ENCODE peak calls at places on chromosomes 5 and 9, in six cellular contexts. F is HCT116, N is SK-N-SH, K is GM12878, M is K562, J is H1. T is an unnamed sample.

GRCh38 chr9:18985464-18985951 is 47.5 kb downstream of the SAXO1 start:
- DNase-seq in F (no peak), N (no peak), K (no peak), M (no peak), J (no peak), T (no peak)

GRCh38 chr5:172806897-172807672 is 27.0 kb upstream of the ERGIC1 start:
- DNase-seq in F (peak; percentile 76), N (no peak), K (peak; percentile 81), M (peak; percentile 97), J (peak; percentile 67), T (no peak)

GRCh38 chr5:88833371-88834107 is 49.4 kb downstream of the MEF2C start:
- DNase-seq in F (no peak), N (no peak), K (no peak), M (no peak), J (no peak), T (no peak)

GRCh38 chr5:74643160-74643562 is 2.6 kb upstream of the ENC1 start:
- DNase-seq in F (peak; percentile 48), N (no peak), K (no peak), M (peak; percentile 34), J (no peak), T (no peak)

GRCh38 chr9:128550226-128550625 is 2.2 kb upstream of the SPTAN1 start:
- DNase-seq in F (no peak), N (no peak), K (no peak), M (no peak), J (no peak), T (no peak)

GRCh38 chr5:171630047-171630669 is 155.5 kb upstream of the SMIM23 start:
- DNase-seq in F (peak; percentile 41), N (peak; percentile 91), K (no peak), M (peak; percentile 58), J (peak; percentile 82), T (no peak)

GRCh38 chr5:32076699-32077695 is 97.1 kb downstream of the GOLPH3 start:
- DNase-seq in F (peak; percentile 34), N (peak; percentile 61), K (peak; percentile 15), M (peak; percentile 64), J (no peak), T (no peak)

GRCh38 chr5:170081616-170082015 is 24.1 kb upstream of the FOXI1 start:
- DNase-seq in F (no peak), N (no peak), K (no peak), M (no peak), J (no peak), T (no peak)

GRCh38 chr9:27528278-27528885 is 1.2 kb downstream of the MOB3B start:
- DNase-seq in F (no peak), N (no peak), K (no peak), M (peak; percentile 74), J (peak; percentile 82), T (peak; percentile 76)

GRCh38 chr5:73045623-73046022 is 74.8 kb upstream of the TMEM171 start:
- DNase-seq in F (no peak), N (no peak), K (no peak), M (no peak), J (no peak), T (no peak)

GRCh38 chr5:76763136-76763535 is 47.2 kb downstream of the F2R start:
- DNase-seq in F (no peak), N (no peak), K (no peak), M (peak; percentile 18), J (no peak), T (no peak)

GRCh38 chr5:79552984-79553383 is 39.0 kb upstream of the HOMER1 start:
- DNase-seq in F (no peak), N (peak; percentile 51), K (no peak), M (no peak), J (no peak), T (no peak)

GRCh38 chr5:23389543-23390215 is 117.7 kb upstream of the PRDM9 start:
- DNase-seq in F (no peak), N (no peak), K (no peak), M (no peak), J (no peak), T (peak; percentile 5)

GRCh38 chr5:100779669-100780375 is 123.3 kb downstream of the ST8SIA4 start:
- DNase-seq in F (no peak), N (no peak), K (no peak), M (no peak), J (no peak), T (no peak)

GRCh38 chr5:172717481-172718195 is 53.4 kb downstream of the DUSP1 start:
- DNase-seq in F (no peak), N (no peak), K (no peak), M (no peak), J (no peak), T (no peak)

GRCh38 chr9:8738953-8739352 is 939.4 kb upstream of the DMAC1 start:
- DNase-seq in F (no peak), N (no peak), K (no peak), M (no peak), J (no peak), T (no peak)

GRCh38 chr9:36112516-36112915 is 24.0 kb upstream of the GLIPR2 start:
- DNase-seq in F (no peak), N (no peak), K (no peak), M (no peak), J (no peak), T (no peak)

GRCh38 chr5:136132557-136133415 is at the start of gene SMAD5:
- DNase-seq in F (peak; percentile 86), N (peak; percentile 99), K (peak; percentile 65), M (peak; percentile 97), J (peak; percentile 98), T (peak; percentile 90)

GRCh38 chr5:136137497-136138220 is 5.0 kb downstream of the SMAD5 start:
- DNase-seq in F (no peak), N (no peak), K (no peak), M (no peak), J (no peak), T (no peak)

GRCh38 chr5:136134653-136135052 is 2.0 kb downstream of the SMAD5 start:
- DNase-seq in F (no peak), N (no peak), K (no peak), M (no peak), J (no peak), T (no peak)

GRCh38 chr5:136133416-136134383 is 1.1 kb downstream of the SMAD5 start:
- DNase-seq in F (no peak), N (peak; percentile 31), K (no peak), M (peak; percentile 64), J (no peak), T (no peak)

GRCh38 chr5:136135536-136135935 is 2.9 kb downstream of the SMAD5 start:
- DNase-seq in F (no peak), N (no peak), K (no peak), M (no peak), J (no peak), T (no peak)
- TF ChIP-seq YY1 in F (no peak), N (no peak), K (no peak), M (no peak), J (no peak), T (no peak)

GRCh38 chr9:10700266-10700665 is 87.5 kb upstream of the PTPRD start:
- DNase-seq in F (no peak), N (no peak), K (no peak), M (no peak), J (no peak), T (no peak)
- TF ChIP-seq YY1 in F (no peak), N (no peak), K (no peak), M (no peak), J (no peak), T (no peak)

DNA sequence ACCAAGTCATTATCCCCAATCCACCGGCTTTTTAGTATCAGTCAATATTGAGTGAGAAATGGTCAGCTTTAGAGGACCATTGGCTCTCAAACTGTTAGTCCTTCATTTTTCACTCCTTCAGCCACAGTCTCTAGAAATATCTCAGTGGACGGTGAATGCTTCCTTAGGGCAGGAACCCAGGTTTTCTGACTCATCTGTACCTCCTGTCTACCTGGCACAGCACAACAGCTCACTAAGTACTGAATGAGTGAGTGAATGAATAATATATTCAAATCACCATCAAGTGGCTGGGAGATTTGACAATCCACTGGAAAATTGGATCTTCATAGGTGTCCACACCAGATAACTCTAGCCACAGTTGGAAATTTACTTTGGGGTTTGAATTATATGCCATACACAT is 609.5 kb upstream of the CLINT1 start:
- DNase-seq in F (no peak), N (no peak), K (no peak), M (no peak), J (no peak), T (no peak)
- TF ChIP-seq YY1 in F (no peak), N (no peak), K (no peak), M (no peak), J (no peak), T (no peak)

GRCh38 chr5:139181835-139182452 is 16.2 kb downstream of the SIL1 start:
- DNase-seq in F (peak; percentile 36), N (no peak), K (no peak), M (no peak), J (no peak), T (no peak)
- TF ChIP-seq YY1 in F (no peak), N (no peak), K (no peak), M (no peak), J (no peak), T (no peak)

DNA sequence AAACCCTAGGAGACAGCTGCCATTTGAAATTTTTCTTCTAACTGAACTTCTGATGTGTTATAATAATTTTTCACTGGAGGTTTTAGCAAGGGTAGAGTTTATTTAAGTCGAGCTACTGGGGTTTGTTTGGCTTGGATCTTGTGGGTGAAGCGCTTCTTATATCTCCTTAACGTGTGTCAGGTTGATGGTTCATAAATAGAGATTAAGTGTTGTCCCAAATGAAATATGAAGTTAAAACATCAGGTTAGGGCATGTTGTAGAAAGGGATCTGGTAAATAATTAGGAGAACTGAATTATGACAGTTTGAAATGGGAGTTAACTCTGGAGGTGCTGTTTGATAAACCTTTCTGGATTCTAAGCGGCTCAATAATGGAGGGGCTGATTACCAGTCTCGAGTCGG is 717.1 kb upstream of the WWC1 start:
- DNase-seq in F (no peak), N (no peak), K (no peak), M (no peak), J (no peak), T (no peak)
- TF ChIP-seq YY1 in F (no peak), N (no peak), K (no peak), M (no peak), J (no peak), T (no peak)

T was measured in NT2/D1.